ENCODE peak calls at places on chromosomes 16 and 17, in six cellular contexts. E, U, P, O, Z and T are unnamed samples.

GRCh38 chr16:48231675-48232214 is 12.4 kb upstream of the LONP2 start:
- DNase-seq in E (peak; percentile 13), U (peak; percentile 49), P (peak; percentile 49), O (no peak), Z (no peak), T (no peak)

GRCh38 chr17:75406222-75406615 is 741 bp upstream of the GRB2 start:
- DNase-seq in E (no peak), U (no peak), P (no peak), O (no peak), Z (no peak), T (no peak)

GRCh38 chr17:9247401-9247938 is 226.2 kb downstream of the NTN1 start:
- DNase-seq in E (no peak), U (no peak), P (no peak), O (no peak), Z (no peak), T (peak; percentile 71)

GRCh38 chr17:66200685-66201092 is 8.8 kb upstream of the CEP112 start:
- DNase-seq in E (peak; percentile 22), U (peak; percentile 83), P (peak; percentile 87), O (peak; percentile 36), Z (no peak), T (no peak)

GRCh38 chr16:83248735-83249469 is 558.9 kb upstream of the HSBP1 start:
- DNase-seq in E (no peak), U (no peak), P (no peak), O (no peak), Z (no peak), T (no peak)

GRCh38 chr16:53643474-53643873 is 60.2 kb downstream of the RPGRIP1L start:
- DNase-seq in E (no peak), U (no peak), P (no peak), O (no peak), Z (no peak), T (no peak)

GRCh38 chr17:50206604-50207293 is 5.3 kb upstream of the COL1A1 start:
- DNase-seq in E (peak; percentile 25), U (peak; percentile 66), P (no peak), O (peak; percentile 68), Z (peak; percentile 87), T (peak; percentile 88)

GRCh38 chr17:82616021-82616703 is 32.1 kb downstream of the WDR45B start:
- DNase-seq in E (no peak), U (no peak), P (no peak), O (no peak), Z (no peak), T (peak; percentile 13)

GRCh38 chr17:66301864-66302741 is at the start of gene PRKCA:
- DNase-seq in E (peak; percentile 71), U (peak; percentile 69), P (peak; percentile 54), O (peak; percentile 75), Z (peak; percentile 89), T (peak; percentile 77)

GRCh38 chr16:27922433-27922832 is 141.1 kb downstream of the GSG1L start:
- DNase-seq in E (no peak), U (no peak), P (no peak), O (no peak), Z (no peak), T (peak; percentile 5)

GRCh38 chr16:68992521-68992920 is 112.9 kb upstream of the HAS3 start:
- DNase-seq in E (no peak), U (peak; percentile 86), P (peak; percentile 70), O (no peak), Z (no peak), T (no peak)

GRCh38 chr17:65370669-65371126 is 190.8 kb downstream of the AXIN2 start:
- DNase-seq in E (no peak), U (no peak), P (peak; percentile 90), O (no peak), Z (no peak), T (no peak)

GRCh38 chr17:59753522-59754467 is 46.3 kb downstream of the VMP1 start:
- DNase-seq in E (peak; percentile 15), U (peak; percentile 93), P (peak; percentile 88), O (no peak), Z (no peak), T (no peak)

GRCh38 chr16:67676516-67676915 is 9.9 kb downstream of the C16orf86 start:
- DNase-seq in E (no peak), U (no peak), P (no peak), O (no peak), Z (no peak), T (no peak)

GRCh38 chr16:67675999-67676398 is 9.4 kb downstream of the C16orf86 start:
- DNase-seq in E (no peak), U (no peak), P (no peak), O (no peak), Z (no peak), T (no peak)

GRCh38 chr16:67675579-67675935 is 8.9 kb downstream of the C16orf86 start:
- DNase-seq in E (no peak), U (no peak), P (no peak), O (no peak), Z (peak; percentile 38), T (no peak)

GRCh38 chr16:67673712-67674580 is 7.3 kb downstream of the C16orf86 start:
- DNase-seq in E (no peak), U (no peak), P (no peak), O (peak; percentile 79), Z (peak; percentile 86), T (peak; percentile 84)

DNA sequence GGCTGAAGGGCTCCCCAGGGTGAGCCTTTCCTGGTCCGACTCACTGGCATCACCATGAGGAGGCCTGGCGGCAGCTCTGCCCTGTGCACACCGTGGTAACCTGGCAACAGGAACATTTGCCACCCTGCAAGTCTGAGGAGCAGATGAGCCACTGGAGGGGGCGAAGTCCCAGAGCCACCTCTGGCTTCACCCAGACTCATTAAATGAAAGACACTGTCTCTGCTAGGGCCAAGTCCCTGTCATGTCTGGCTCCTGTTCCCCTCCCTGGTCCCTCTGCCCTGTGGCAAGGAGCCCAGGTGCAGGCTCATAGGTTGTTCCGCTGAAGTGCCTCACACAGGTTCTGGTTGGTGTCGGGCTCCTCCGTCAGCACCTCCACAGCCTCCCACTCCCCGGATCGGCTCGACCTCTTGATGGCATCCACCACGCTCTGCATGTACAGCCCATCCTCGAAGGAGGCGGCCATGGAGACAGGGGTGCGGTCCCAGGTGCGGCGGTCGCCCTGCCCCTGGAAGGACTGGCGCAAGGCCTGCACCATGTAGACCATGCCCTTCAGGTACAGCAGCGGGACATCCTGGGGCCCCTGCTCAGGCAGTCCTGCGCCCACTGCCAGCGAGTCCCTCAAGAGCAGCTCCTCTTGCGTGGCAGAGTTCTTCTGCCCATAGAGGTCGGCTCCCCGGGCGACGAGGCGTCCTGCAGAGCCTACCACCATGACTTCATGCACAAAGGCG is 8.4 kb downstream of the C16orf86 start:
- DNase-seq in E (no peak), U (no peak), P (no peak), O (no peak), Z (peak; percentile 41), T (no peak)
- H3K27ac ChIP-seq in E (no peak overlapping the region), U (no peak overlapping the region), P (no peak overlapping the region), O (peak overlapping the region; percentile 91), Z (no peak overlapping the region), T (no peak overlapping the region)

GRCh38 chr17:77867976-77868713 is 90.4 kb upstream of the TNRC6C start:
- DNase-seq in E (no peak), U (no peak), P (no peak), O (no peak), Z (no peak), T (peak; percentile 67)
- H3K4me1 ChIP-seq in E (peaks cover 52% of the 10 kb centered on the region), U (no peaks in the 10 kb centered on the region), P (peaks cover 11% of the 10 kb centered on the region), O (peaks cover 21% of the 10 kb centered on the region), Z (peaks cover 6% of the 10 kb centered on the region), T (no peaks in the 10 kb centered on the region)

GRCh38 chr17:42109086-42109485 is 3.4 kb downstream of the DHX58 start:
- DNase-seq in E (no peak), U (no peak), P (no peak), O (no peak), Z (no peak), T (no peak)

GRCh38 chr17:42112552-42113176 is at the start of gene DHX58:
- DNase-seq in E (peak; percentile 72), U (peak; percentile 80), P (peak; percentile 64), O (peak; percentile 71), Z (peak; percentile 79), T (peak; percentile 83)

GRCh38 chr17:42111901-42112551 is 488 bp downstream of the DHX58 start:
- DNase-seq in E (no peak), U (peak; percentile 17), P (no peak), O (no peak), Z (peak; percentile 56), T (peak; percentile 62)

GRCh38 chr17:42110301-42111264 is 1.9 kb downstream of the DHX58 start:
- DNase-seq in E (no peak), U (no peak), P (no peak), O (no peak), Z (no peak), T (no peak)

DNA sequence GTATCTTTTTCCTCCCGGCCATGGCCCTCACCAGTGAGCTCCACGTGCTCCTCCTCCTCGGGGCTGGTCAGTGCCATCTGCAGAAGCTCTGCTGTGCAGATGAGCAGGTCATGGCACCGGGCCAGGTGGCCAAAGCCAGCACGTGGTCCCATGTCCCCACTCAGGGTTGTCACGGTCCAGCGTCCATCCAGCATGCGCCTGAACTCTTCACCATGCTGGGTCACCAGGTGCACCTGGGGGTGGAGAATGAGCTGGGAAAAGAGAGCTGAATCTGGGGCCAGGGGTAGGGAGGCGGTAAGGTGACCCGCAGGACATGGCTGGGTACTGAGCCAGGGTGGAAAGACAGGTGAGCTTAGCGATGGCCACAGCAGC is 1.3 kb downstream of the DHX58 start:
- DNase-seq in E (no peak), U (no peak), P (no peak), O (no peak), Z (no peak), T (no peak)
- H3K27ac ChIP-seq in E (no peak overlapping the region), U (no peak overlapping the region), P (no peak overlapping the region), O (peak overlapping the region; percentile 93), Z (peak overlapping the region; percentile 72), T (peak overlapping the region; percentile 87)

GRCh38 chr16:89334050-89334449 is 116.5 kb downstream of the ZNF778 start:
- DNase-seq in E (no peak), U (no peak), P (no peak), O (no peak), Z (peak; percentile 27), T (no peak)

GRCh38 chr16:89334461-89334860 is 117.0 kb downstream of the ZNF778 start:
- DNase-seq in E (no peak), U (no peak), P (no peak), O (no peak), Z (peak; percentile 42), T (peak; percentile 59)

GRCh38 chr16:89332248-89333245 is 115.0 kb downstream of the ZNF778 start:
- DNase-seq in E (no peak), U (no peak), P (no peak), O (no peak), Z (peak; percentile 24), T (no peak)

GRCh38 chr16:89330177-89330856 is 112.8 kb downstream of the ZNF778 start:
- DNase-seq in E (peak; percentile 44), U (peak; percentile 52), P (peak; percentile 84), O (peak; percentile 63), Z (peak; percentile 43), T (peak; percentile 46)

DNA sequence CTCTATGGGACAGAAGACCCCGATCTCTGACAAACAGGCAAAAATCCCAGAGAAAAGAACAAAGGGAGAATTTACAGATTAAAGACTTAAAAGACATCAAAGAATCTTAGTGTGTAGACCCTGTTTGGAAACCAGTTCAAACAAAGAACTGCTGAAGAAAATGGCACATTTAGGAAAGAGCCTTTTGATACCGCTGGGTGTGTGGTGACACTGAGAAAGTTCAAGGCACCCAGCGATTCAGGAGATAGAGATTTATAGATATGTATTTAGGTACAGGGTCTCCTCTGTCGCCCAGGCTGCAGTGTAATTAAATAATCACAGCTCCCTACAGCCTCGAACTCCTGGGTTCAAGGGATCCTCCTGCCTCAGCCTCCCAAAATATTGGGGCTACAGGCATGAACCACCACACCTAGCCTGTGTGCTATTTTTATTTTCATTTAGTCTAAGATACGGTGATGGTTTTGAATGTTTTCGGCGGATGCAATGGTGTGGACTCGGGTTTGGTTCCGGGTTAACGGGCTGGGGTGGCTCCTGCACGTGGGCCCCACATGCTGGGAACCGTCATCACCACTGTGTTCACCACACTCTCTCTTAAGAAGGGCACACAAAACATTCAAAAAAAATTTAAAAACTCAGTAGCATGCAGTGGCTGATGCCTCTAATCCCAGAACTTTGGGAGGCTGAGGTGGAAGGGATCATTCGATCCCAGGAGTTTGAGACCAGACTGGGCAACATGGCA is 114.0 kb downstream of the ZNF778 start:
- DNase-seq in E (peak; percentile 62), U (no peak), P (no peak), O (no peak), Z (peak; percentile 16), T (peak; percentile 32)
- H3K4me1 ChIP-seq in E (peaks cover 77% of the 10 kb centered on the region), U (peaks cover 31% of the 10 kb centered on the region), P (peaks cover 81% of the 10 kb centered on the region), O (peaks cover 45% of the 10 kb centered on the region), Z (peaks cover 27% of the 10 kb centered on the region), T (no peaks in the 10 kb centered on the region)